ENCODE peak calls at places on chromosomes 3 and 15, in ten cellular contexts. P, C, H, I, Z, A, M, L, B and Y are unnamed samples.

GRCh38 chr3:156174229-156174847 is 54.0 kb downstream of the KCNAB1 start:
- DNase-seq in P (no peak), C (no peak), H (no peak), I (peak; percentile 39), Z (peak; percentile 8), A (peak; percentile 67), M (peak; percentile 16), L (no peak), B (peak; percentile 54), Y (no peak)

GRCh38 chr15:40930430-40931299 is 1.5 kb downstream of the DLL4 start:
- DNase-seq in P (no peak), C (no peak), H (peak; percentile 78), I (no peak), Z (peak; percentile 47), A (peak; percentile 47), M (peak; percentile 70), L (no peak), B (no peak), Y (no peak)

GRCh38 chr15:64635486-64635815 is 139.9 kb downstream of the RBPMS2 start:
- DNase-seq in P (no peak), C (peak; percentile 44), H (no peak), I (peak; percentile 42), Z (peak; percentile 42), A (peak; percentile 91), M (no peak), L (no peak), B (peak; percentile 40), Y (no peak)

GRCh38 chr15:61530769-61531168 is 301.7 kb upstream of the RORA start:
- DNase-seq in P (no peak), C (no peak), H (no peak), I (no peak), Z (no peak), A (peak; percentile 10), M (no peak), L (no peak), B (peak; percentile 67), Y (no peak)

GRCh38 chr3:141465221-141465620 is 21.6 kb upstream of the RASA2 start:
- DNase-seq in P (no peak), C (no peak), H (no peak), I (no peak), Z (no peak), A (peak; percentile 38), M (no peak), L (no peak), B (no peak), Y (no peak)

GRCh38 chr3:136818191-136818850 is 605 bp upstream of the SLC35G2 start:
- DNase-seq in P (no peak), C (peak; percentile 26), H (peak; percentile 44), I (peak; percentile 83), Z (peak; percentile 77), A (peak; percentile 85), M (peak; percentile 67), L (no peak), B (peak; percentile 57), Y (no peak)

GRCh38 chr3:33915796-33916589 is 117.6 kb downstream of the PDCD6IP start:
- DNase-seq in P (no peak), C (no peak), H (peak; percentile 16), I (no peak), Z (peak; percentile 3), A (peak; percentile 22), M (no peak), L (no peak), B (peak; percentile 92), Y (no peak)

GRCh38 chr15:47964229-47964628 is 156.6 kb upstream of the SLC24A5 start:
- DNase-seq in P (no peak), C (no peak), H (no peak), I (no peak), Z (no peak), A (no peak), M (no peak), L (no peak), B (peak; percentile 73), Y (no peak)

GRCh38 chr3:45870099-45870498 is 16.2 kb upstream of the CCR9 start:
- DNase-seq in P (peak; percentile 56), C (no peak), H (no peak), I (no peak), Z (no peak), A (no peak), M (no peak), L (no peak), B (no peak), Y (no peak)

GRCh38 chr3:150357140-150357539 is 51.0 kb upstream of the TSC22D2 start:
- DNase-seq in P (no peak), C (no peak), H (no peak), I (no peak), Z (no peak), A (no peak), M (no peak), L (no peak), B (no peak), Y (no peak)

GRCh38 chr3:47092090-47092489 is 71.8 kb downstream of the SETD2 start:
- DNase-seq in P (no peak), C (no peak), H (no peak), I (no peak), Z (no peak), A (no peak), M (no peak), L (no peak), B (no peak), Y (no peak)

GRCh38 chr15:77839431-77839830 is 206.7 kb upstream of the LINGO1 start:
- DNase-seq in P (no peak), C (no peak), H (no peak), I (no peak), Z (no peak), A (no peak), M (no peak), L (no peak), B (no peak), Y (no peak)

GRCh38 chr3:72872183-72872582 is 15.7 kb upstream of the GXYLT2 start:
- DNase-seq in P (no peak), C (no peak), H (no peak), I (no peak), Z (no peak), A (peak; percentile 49), M (no peak), L (no peak), B (peak; percentile 60), Y (no peak)

GRCh38 chr3:155411500-155412223 is 118.2 kb upstream of the STRIT1 start:
- DNase-seq in P (no peak), C (no peak), H (no peak), I (no peak), Z (peak; percentile 24), A (no peak), M (no peak), L (no peak), B (peak; percentile 23), Y (no peak)

GRCh38 chr15:92595506-92596337 is 59.9 kb downstream of the FAM174B start:
- DNase-seq in P (no peak), C (no peak), H (no peak), I (no peak), Z (no peak), A (no peak), M (no peak), L (peak; percentile 46), B (no peak), Y (no peak)

GRCh38 chr3:187987919-187988318 is 166.0 kb upstream of the LPP start:
- DNase-seq in P (peak; percentile 44), C (no peak), H (no peak), I (no peak), Z (no peak), A (no peak), M (no peak), L (no peak), B (no peak), Y (peak; percentile 30)

GRCh38 chr3:61979645-61980430 is 393.5 kb downstream of the FEZF2 start:
- DNase-seq in P (no peak), C (no peak), H (no peak), I (no peak), Z (no peak), A (peak; percentile 41), M (no peak), L (no peak), B (peak; percentile 27), Y (no peak)

GRCh38 chr3:80785475-80785874 is 976.0 kb downstream of the GBE1 start:
- DNase-seq in P (no peak), C (no peak), H (no peak), I (no peak), Z (peak; percentile 6), A (no peak), M (no peak), L (no peak), B (peak; percentile 15), Y (no peak)
- TF ChIP-seq CTCF in P (no peak), C (no peak), H (no peak), I (peak; percentile 50), Z (peak; percentile 48), A (no peak), M (no peak), L (no peak), B (peak; percentile 37), Y (peak; percentile 43)

DNA sequence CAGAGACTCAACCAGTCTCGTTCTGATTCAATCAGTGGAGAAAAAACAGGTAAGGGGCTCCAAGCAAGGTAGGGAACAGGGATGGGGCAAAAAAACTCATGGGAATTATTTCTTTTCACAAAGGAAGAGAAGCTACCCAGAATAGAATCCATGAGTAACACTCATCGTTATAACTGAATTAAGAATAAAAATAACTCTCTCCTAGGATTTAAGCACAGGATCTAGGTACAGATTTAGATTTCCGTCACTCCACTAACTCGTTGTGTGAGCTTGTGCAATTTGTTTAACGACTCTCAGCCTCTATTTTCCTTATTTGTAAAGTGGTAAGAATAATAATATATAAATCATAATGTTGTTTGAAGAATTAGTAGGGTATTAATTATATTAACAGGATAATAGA is 68.6 kb downstream of the ADAMTS9 start:
- DNase-seq in P (no peak), C (no peak), H (no peak), I (no peak), Z (no peak), A (no peak), M (no peak), L (no peak), B (no peak), Y (no peak)
- TF ChIP-seq CTCF in P (no peak), C (no peak), H (no peak), I (no peak), Z (no peak), A (no peak), M (no peak), L (no peak), B (no peak), Y (no peak)

GRCh38 chr3:76026379-76026778 is 241.0 kb upstream of the ZNF717 start:
- DNase-seq in P (no peak), C (no peak), H (no peak), I (no peak), Z (no peak), A (no peak), M (no peak), L (no peak), B (no peak), Y (no peak)
- TF ChIP-seq CTCF in P (no peak), C (no peak), H (no peak), I (no peak), Z (no peak), A (no peak), M (no peak), L (no peak), B (no peak), Y (no peak)

DNA sequence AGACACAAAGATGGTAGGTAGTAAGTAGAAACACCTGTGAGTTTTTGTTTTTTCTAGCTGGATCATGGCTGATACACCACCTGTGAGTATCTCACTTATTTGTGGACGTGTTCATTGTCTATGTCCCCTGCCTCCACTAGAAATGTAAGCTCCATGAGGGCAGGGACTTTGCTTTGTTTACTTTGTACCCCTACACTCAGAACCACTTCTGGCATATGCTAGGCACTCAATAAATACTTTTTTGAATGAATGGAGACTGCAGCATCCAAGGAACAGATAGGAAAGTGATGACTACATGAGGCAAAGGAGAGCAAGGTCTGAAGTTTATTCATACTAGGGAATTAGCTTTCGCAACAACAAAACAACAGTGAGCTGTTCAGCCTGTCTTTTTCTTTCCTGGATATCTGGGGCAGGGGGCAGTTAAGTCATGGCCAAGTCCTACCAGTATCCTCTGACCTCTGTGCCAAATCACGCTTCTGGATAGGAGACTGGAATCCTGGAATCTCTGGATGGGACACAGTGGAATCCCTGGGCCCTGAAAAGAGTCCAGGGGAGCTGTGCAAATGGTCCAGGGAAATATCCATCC is 11.6 kb upstream of the EPB42 start:
- DNase-seq in P (no peak), C (no peak), H (no peak), I (no peak), Z (no peak), A (no peak), M (no peak), L (no peak), B (no peak), Y (no peak)
- TF ChIP-seq CTCF in P (no peak), C (no peak), H (no peak), I (no peak), Z (no peak), A (no peak), M (no peak), L (no peak), B (no peak), Y (no peak)